ENCODE peak calls at places on chromosomes 6 and 20, in ten cellular contexts. D is fibroblast of pulmonary artery, O is heart left ventricle, H is HL-60, V is pancreas, E is AG10803, L is OCI-LY7, Q is endodermal cell, B is cardiac fibroblast, G is PC-9. U is an unnamed sample.
A peak's percentile ranks its signal among the peaks of the same experiment; 100 is the strongest.

GRCh38 chr6:120994573-120994967 is 339.7 kb downstream of the TBC1D32 start:
- DNase-seq in D (no peak), O (no peak), H (no peak), V (no peak), E (no peak), L (no peak), Q (no peak), B (no peak), G (no peak), U (no peak)

GRCh38 chr20:63941282-63942060 is 14.7 kb downstream of the UCKL1 start:
- DNase-seq in D (no peak), O (peak; percentile 75), H (peak; percentile 92), V (peak; percentile 56), E (no peak), L (peak; percentile 87), Q (peak; percentile 97), B (peak; percentile 24), G (no peak), U (peak; percentile 94)

GRCh38 chr6:163985710-163986109 is 571.2 kb downstream of the QKI start:
- DNase-seq in D (no peak), O (no peak), H (no peak), V (no peak), E (no peak), L (no peak), Q (no peak), B (no peak), G (no peak), U (no peak)

GRCh38 chr20:57259179-57260021 is 7.0 kb downstream of the BMP7 start:
- DNase-seq in D (no peak), O (no peak), H (no peak), V (no peak), E (no peak), L (no peak), Q (peak; percentile 51), B (no peak), G (no peak), U (no peak)

GRCh38 chr20:50958733-50959542 is at the start of gene MOCS3:
- DNase-seq in D (peak; percentile 96), O (peak; percentile 83), H (peak; percentile 99), V (peak; percentile 72), E (peak; percentile 94), L (peak; percentile 96), Q (peak; percentile 89), B (peak; percentile 96), G (peak; percentile 82), U (no peak)

GRCh38 chr20:56554869-56555268 is 21.8 kb downstream of the FAM209B start:
- DNase-seq in D (peak; percentile 95), O (no peak), H (peak; percentile 83), V (no peak), E (peak; percentile 98), L (peak; percentile 63), Q (peak; percentile 55), B (peak; percentile 96), G (peak; percentile 77), U (no peak)

GRCh38 chr6:94673251-94673650 is 904.1 kb upstream of the MANEA start:
- DNase-seq in D (no peak), O (no peak), H (no peak), V (no peak), E (no peak), L (no peak), Q (no peak), B (no peak), G (peak; percentile 12), U (no peak)

GRCh38 chr6:160137989-160138835 is 16.6 kb downstream of the SLC22A1 start:
- DNase-seq in D (peak; percentile 84), O (no peak), H (no peak), V (peak; percentile 78), E (peak; percentile 57), L (peak; percentile 62), Q (peak; percentile 86), B (peak; percentile 79), G (peak; percentile 34), U (peak; percentile 75)

GRCh38 chr6:2858678-2859324 is 17.1 kb upstream of the SERPINB1 start:
- DNase-seq in D (peak; percentile 24), O (peak; percentile 32), H (no peak), V (no peak), E (no peak), L (peak; percentile 83), Q (no peak), B (no peak), G (no peak), U (no peak)

GRCh38 chr6:13113376-13113775 is 215.0 kb downstream of the TBC1D7 start:
- DNase-seq in D (no peak), O (no peak), H (no peak), V (no peak), E (no peak), L (no peak), Q (no peak), B (no peak), G (no peak), U (no peak)

GRCh38 chr6:13116155-13116554 is 212.2 kb downstream of the TBC1D7 start:
- DNase-seq in D (no peak), O (no peak), H (no peak), V (no peak), E (no peak), L (no peak), Q (no peak), B (no peak), G (no peak), U (no peak)

GRCh38 chr6:13117561-13117960 is 210.8 kb downstream of the TBC1D7 start:
- DNase-seq in D (no peak), O (no peak), H (no peak), V (no peak), E (no peak), L (no peak), Q (no peak), B (no peak), G (no peak), U (no peak)

GRCh38 chr6:13112921-13113320 is 215.4 kb downstream of the TBC1D7 start:
- DNase-seq in D (no peak), O (no peak), H (no peak), V (no peak), E (no peak), L (no peak), Q (no peak), B (no peak), G (no peak), U (no peak)

DNA sequence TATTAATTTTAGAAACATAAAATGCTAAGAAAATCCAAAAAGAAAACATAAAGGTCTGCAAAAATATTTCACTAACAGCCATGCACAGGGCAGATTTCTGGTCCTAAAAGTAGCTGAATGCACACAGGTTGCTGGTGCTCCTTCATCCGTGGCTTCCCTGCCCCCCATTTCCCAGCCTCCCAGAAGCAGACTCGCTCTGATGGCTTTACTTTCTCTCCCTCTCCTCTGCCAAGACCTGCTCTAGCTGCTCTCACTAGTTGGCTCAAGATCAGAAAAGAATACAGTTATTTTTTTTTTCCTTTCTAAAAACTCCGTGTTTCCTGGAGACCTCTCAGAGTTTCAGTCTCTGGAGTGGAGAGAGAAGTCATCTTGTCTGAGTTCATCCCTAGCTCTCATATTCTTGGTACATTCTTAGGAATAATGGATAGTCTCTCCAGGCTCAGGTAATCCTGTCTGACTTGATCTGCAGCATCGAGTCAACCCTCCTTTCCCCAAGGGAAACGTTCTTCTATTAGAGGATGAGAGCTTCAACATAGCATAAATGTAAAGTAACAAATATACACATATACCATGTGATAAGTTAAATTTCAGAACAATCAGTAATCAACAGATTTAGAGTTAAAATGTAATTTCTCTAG is 214.3 kb downstream of the TBC1D7 start:
- DNase-seq in D (peak; percentile 4), O (no peak), H (no peak), V (no peak), E (no peak), L (no peak), Q (no peak), B (peak; percentile 15), G (no peak), U (no peak)
- H3K4me3 ChIP-seq in D (no peak overlapping the region), O (no peak overlapping the region), H (no peak overlapping the region), V (no peak overlapping the region), E (no peak overlapping the region), L (no peak overlapping the region), Q (no peak overlapping the region), B (no peak overlapping the region), G (no peak overlapping the region), U (no peak overlapping the region)

DNA sequence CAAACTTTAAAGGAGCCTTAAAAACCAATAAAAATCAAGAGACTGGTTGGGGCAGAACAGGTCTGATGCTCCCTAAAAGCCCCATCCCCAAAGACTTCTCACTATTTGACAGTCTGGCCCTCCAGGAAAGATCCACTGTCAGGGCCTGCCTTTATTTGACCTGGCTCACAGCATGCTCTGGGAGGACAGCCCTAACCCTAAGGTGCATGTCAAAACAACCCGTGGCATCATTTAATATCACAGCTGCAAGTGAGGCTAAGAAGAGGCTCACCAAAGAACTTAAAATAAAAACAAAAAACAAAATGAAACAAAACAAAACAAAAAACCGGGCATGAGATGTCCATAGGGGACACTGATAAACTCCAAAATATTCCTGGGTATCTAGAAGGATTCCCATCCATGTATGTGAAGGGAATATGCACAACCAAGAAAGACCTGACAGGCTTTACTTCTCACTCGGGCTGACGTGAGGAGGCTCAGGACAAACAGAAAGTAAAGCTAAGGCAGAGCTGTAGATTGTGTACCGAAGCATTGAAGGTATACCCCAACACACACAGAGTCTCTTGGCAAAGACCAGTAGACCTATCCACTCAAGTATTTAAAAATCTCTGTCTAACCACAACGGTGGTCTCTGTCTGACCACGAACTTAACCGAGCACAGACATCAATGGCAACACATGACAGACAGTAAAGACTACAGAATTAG is 57.3 kb downstream of the AHI1 start:
- DNase-seq in D (no peak), O (no peak), H (no peak), V (no peak), E (no peak), L (peak; percentile 13), Q (no peak), B (no peak), G (no peak), U (peak; percentile 44)
- H3K4me3 ChIP-seq in D (no peak overlapping the region), O (no peak overlapping the region), H (no peak overlapping the region), V (no peak overlapping the region), E (no peak overlapping the region), L (peak overlapping the region; percentile 32), Q (no peak overlapping the region), B (no peak overlapping the region), G (no peak overlapping the region), U (no peak overlapping the region)

DNA sequence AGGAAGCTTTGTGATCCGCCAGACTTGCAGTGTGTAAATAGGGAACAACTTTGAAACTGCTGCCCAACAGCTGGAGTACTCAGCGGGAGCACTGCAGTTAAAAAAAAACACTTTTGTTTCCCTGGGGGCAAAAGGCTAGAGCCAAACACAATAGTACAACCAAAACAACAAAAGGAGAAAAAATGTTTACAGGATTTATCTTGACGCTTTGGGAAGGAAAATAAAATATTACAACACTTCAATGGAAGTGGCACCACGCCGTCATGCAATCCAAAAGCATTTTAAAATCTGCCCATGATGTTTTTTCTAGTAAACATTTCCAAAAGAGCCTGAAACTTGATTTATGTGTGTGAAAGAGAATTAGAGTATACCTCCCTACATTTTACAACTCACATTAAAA is 26.0 kb downstream of the PTPRK start:
- DNase-seq in D (no peak), O (no peak), H (no peak), V (no peak), E (no peak), L (no peak), Q (no peak), B (peak; percentile 42), G (no peak), U (no peak)
- H3K4me3 ChIP-seq in D (no peak overlapping the region), O (no peak overlapping the region), H (no peak overlapping the region), V (no peak overlapping the region), E (no peak overlapping the region), L (no peak overlapping the region), Q (no peak overlapping the region), B (no peak overlapping the region), G (no peak overlapping the region), U (no peak overlapping the region)

DNA sequence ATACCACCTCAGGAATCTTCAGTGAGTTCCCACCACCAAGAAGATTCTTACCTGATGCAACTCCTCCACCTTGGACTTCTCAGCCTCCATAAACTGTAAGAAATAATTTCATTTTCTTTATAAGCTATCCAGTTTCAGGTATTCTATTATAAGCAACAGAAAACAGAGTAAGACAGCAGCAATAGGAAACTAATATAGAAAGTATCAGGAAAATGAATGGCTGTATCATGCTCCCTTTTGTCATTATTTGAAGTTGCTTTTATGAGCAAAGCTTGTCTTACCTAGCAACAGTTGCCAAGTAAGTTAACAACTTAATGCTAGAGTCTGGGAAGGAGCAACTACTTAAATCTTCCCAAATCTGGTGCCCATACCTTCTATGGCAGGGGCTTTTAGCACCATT is at the start of gene C6orf163:
- DNase-seq in D (no peak), O (no peak), H (no peak), V (no peak), E (no peak), L (no peak), Q (no peak), B (no peak), G (no peak), U (no peak)
- H3K4me3 ChIP-seq in D (no peak within 1 kb of the TSS), O (no peak within 1 kb of the TSS), H (no peak within 1 kb of the TSS), V (no peak within 1 kb of the TSS), E (no peak within 1 kb of the TSS), L (no peak within 1 kb of the TSS), Q (no peak within 1 kb of the TSS), B (no peak within 1 kb of the TSS), G (no peak within 1 kb of the TSS), U (no peak within 1 kb of the TSS)